ENCODE peak calls at places on chromosome 3, in eight cellular contexts. B is BJ, H is ovary, L is osteoblast, X is fibroblast of the aortic adventitia, V is fibroblast of lung, O is BE2C, D is hepatocyte. T is an unnamed sample.

GRCh38 chr3:196620228-196620627 is 19.3 kb upstream of the NRROS start:
- DNase-seq in L (peak; percentile 27), V (peak; percentile 56), D (no peak), O (no peak), B (no peak), H (no peak), X (no peak), T (no peak)

GRCh38 chr3:51722362-51722761 is 15.5 kb downstream of the GRM2 start:
- DNase-seq in B (no peak), O (no peak), L (no peak), H (no peak), D (no peak), X (no peak), V (no peak), T (no peak)

GRCh38 chr3:23819599-23820360 is 14.0 kb downstream of the UBE2E1 start:
- DNase-seq in H (no peak), X (no peak), V (no peak), D (no peak), O (no peak), B (no peak), L (no peak), T (no peak)

GRCh38 chr3:82607391-82607790 is 845.9 kb upstream of the GBE1 start:
- DNase-seq in X (no peak), V (no peak), D (no peak), L (no peak), H (no peak), O (no peak), B (no peak), T (no peak)

GRCh38 chr3:51968175-51968681 is 974 bp upstream of the PCBP4 start:
- DNase-seq in V (peak; percentile 34), L (peak; percentile 83), D (peak; percentile 62), O (peak; percentile 57), X (no peak), B (no peak), H (peak; percentile 66), T (peak; percentile 28)

GRCh38 chr3:50238549-50239026 is 2.6 kb downstream of the GNAI2 start:
- DNase-seq in B (no peak), H (peak; percentile 68), X (peak; percentile 44), V (peak; percentile 34), D (peak; percentile 50), L (peak; percentile 90), O (no peak), T (peak; percentile 29)

GRCh38 chr3:53269888-53270880 is 14.4 kb upstream of the TKT start:
- DNase-seq in X (peak; percentile 100), D (peak; percentile 92), O (peak; percentile 85), V (peak; percentile 98), L (peak; percentile 97), B (peak; percentile 94), H (peak; percentile 80), T (peak; percentile 98)

GRCh38 chr3:158794936-158795518 is 6.8 kb upstream of the MFSD1 start:
- DNase-seq in D (peak; percentile 54), L (no peak), V (peak; percentile 52), X (peak; percentile 51), B (no peak), O (no peak), H (no peak), T (peak; percentile 67)

GRCh38 chr3:42856544-42856943 is 19.1 kb downstream of the CYP8B1 start:
- DNase-seq in X (no peak), H (no peak), D (no peak), V (no peak), O (no peak), B (no peak), L (no peak), T (no peak)

GRCh38 chr3:9793161-9793781 is 389 bp downstream of the ARPC4 start:
- DNase-seq in D (peak; percentile 67), L (peak; percentile 89), H (no peak), X (peak; percentile 52), B (no peak), O (no peak), V (peak; percentile 55), T (peak; percentile 47)

GRCh38 chr3:71083726-71084131 is 499.8 kb downstream of the FOXP1 start:
- DNase-seq in B (no peak), O (no peak), X (no peak), L (no peak), V (no peak), H (no peak), D (no peak), T (no peak)

GRCh38 chr3:70947584-70947983 is 635.1 kb upstream of the MDFIC2 start:
- DNase-seq in O (no peak), B (no peak), H (no peak), V (peak; percentile 70), L (peak; percentile 68), X (peak; percentile 71), D (no peak), T (no peak)

DNA sequence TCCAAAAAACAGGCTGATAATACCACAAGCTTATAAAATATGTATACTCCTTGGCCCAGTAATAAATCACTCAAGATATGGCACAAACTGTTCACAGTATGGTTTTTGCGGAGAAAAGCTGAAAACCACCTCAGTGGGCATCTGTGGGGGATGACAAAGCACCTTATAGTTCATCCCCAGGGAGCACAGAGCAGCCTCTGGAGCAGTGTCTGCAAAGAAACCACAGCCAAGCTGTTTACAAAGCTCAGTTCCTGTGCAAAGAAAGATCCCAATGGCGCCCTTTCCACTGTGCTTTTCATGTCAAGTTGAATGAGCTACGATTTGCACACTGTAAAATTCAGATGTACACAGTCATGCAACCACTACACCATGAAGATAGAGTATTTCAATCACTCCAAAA is 2.6 kb upstream of the EFCC1 start:
- DNase-seq in X (no peak), L (peak; percentile 61), B (no peak), V (no peak), O (no peak), D (no peak), H (no peak), T (no peak)
- H3K4me3 ChIP-seq in X (no peak overlapping the region), L (no peak overlapping the region), B (no peak overlapping the region), V (no peak overlapping the region), O (no peak overlapping the region), D (no peak overlapping the region), H (no peak overlapping the region), T (no peak overlapping the region)

GRCh38 chr3:57583544-57583943 is 13.6 kb downstream of the ARF4 start:
- DNase-seq in X (no peak), D (peak; percentile 10), H (no peak), L (no peak), V (no peak), B (no peak), O (no peak), T (no peak)

GRCh38 chr3:57577786-57578185 is 19.4 kb downstream of the ARF4 start:
- DNase-seq in B (no peak), X (no peak), O (no peak), L (no peak), D (peak; percentile 48), V (no peak), H (no peak), T (no peak)

GRCh38 chr3:57586778-57587177 is 10.4 kb downstream of the ARF4 start:
- DNase-seq in O (no peak), L (no peak), B (no peak), D (no peak), X (no peak), H (no peak), V (no peak), T (no peak)

GRCh38 chr3:57587946-57588345 is 9.2 kb downstream of the ARF4 start:
- DNase-seq in O (no peak), X (peak; percentile 55), B (no peak), L (no peak), V (no peak), H (no peak), D (no peak), T (no peak)

DNA sequence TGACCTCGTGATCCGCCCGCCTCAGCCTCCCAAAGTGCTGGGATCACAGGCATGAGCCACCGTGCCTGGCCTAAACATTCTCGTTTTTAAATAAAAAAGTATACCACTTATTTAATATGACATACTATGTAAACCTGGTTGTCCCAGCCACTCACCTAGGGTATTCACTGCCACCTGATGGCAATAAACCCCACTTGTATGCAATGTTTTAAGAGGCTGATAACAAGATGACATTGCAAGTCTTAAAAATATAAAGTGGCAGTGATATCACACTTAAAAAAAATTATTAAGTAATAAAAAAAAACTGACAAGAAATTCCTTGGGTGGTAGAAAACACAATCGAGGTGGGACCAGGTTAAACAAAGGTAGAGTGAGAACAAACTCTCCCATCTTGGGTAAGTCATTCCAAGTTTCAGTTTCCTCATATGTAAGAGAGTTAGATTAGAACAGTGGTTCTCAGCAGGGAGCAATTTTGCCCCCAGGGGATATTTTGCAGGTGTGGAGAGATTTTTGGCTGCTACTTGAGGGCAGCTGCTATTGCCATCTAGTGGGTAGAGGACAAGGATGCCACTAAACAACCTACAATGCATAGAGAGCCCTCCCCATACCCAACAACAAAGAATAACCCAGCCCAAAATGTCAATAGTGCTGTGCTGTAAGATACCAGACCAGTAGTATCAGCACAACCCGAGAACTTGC is 14.5 kb downstream of the ARF4 start:
- DNase-seq in D (peak; percentile 16), L (no peak), V (no peak), H (no peak), O (peak; percentile 10), X (no peak), B (no peak), T (no peak)
- TF ChIP-seq CTCF in D (peak; percentile 7), L (peak; percentile 13), V (peak; percentile 11), H (no peak), O (peak; percentile 28), X (peak; percentile 20), B (no peak), T (peak; percentile 19)

GRCh38 chr3:11609481-11609880 is 34.2 kb downstream of the VGLL4 start:
- DNase-seq in V (no peak), O (no peak), D (no peak), B (no peak), X (no peak), H (no peak), L (no peak), T (no peak)
- H3K4me3 ChIP-seq in V (no peak overlapping the region), O (no peak overlapping the region), D (no peak overlapping the region), B (no peak overlapping the region), X (peak overlapping the region; percentile 49), H (no peak overlapping the region), L (peak overlapping the region; percentile 55), T (peak overlapping the region; percentile 29)

DNA sequence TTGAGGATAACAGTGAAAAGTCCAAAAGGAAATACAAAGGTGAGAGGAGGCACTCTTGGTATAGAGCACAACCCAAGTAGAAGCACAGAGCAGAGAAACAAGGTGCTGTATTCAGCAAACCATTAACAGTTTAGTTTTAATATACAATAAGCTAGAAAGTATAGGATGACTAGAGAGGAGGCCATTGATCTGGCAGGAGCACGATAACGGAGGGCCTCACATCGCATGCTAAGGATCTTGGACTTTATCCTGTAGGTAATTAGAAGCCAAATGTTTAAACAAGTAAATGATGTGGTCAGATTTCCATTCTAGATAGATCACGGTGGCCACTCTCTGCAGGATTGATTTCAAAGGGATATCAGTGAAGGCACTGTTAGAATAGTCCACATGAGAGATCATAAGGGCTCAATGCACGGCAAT is 935.0 kb downstream of the ROBO1 start:
- DNase-seq in V (no peak), B (no peak), D (peak; percentile 46), X (no peak), H (no peak), O (no peak), L (no peak), T (no peak)
- TF ChIP-seq CTCF in V (no peak), B (no peak), D (no peak), X (no peak), H (no peak), O (no peak), L (no peak), T (no peak)